ENCODE peak calls at places on chromosomes 16 and 17, in five cellular contexts. X is fibroblast of villous mesenchyme; A is activated CD4-positive, alpha-beta T cell treated with anti-CD3 and anti-CD28 coated beads, Interleukin-2, amount 50 U/mL, for 1 hour; D is AML-193; Z is activated gamma-delta T cell treated with Interleukin-2 at 50 U/mL for 16 hours. V is an unnamed sample.

GRCh38 chr17:77302682-77303081 is 161.9 kb downstream of the SEC14L1 start:
- DNase-seq in X (no peak), A (no peak), D (no peak), Z (no peak), V (no peak)

GRCh38 chr17:27950995-27951394 is 57.8 kb upstream of the LYRM9 start:
- DNase-seq in X (no peak), A (no peak), D (no peak), Z (no peak), V (no peak)

GRCh38 chr17:18992454-18993130 is 12.0 kb downstream of the FAM83G start:
- DNase-seq in X (no peak), A (no peak), D (no peak), Z (peak), V (no peak)

GRCh38 chr17:60888812-60889709 is 211.4 kb downstream of the BCAS3 start:
- DNase-seq in X (no peak), A (no peak), D (no peak), Z (no peak), V (no peak)

GRCh38 chr16:56019274-56019673 is 144.1 kb upstream of the CES5A start:
- DNase-seq in X (no peak), A (no peak), D (no peak), Z (no peak), V (no peak)

GRCh38 chr17:37405955-37406634 is 541 bp downstream of the ACACA start:
- DNase-seq in X (no peak), A (no peak), D (no peak), Z (no peak), V (no peak)

GRCh38 chr16:85252014-85252413 is 139.7 kb upstream of the CIBAR2 start:
- DNase-seq in X (no peak), A (no peak), D (no peak), Z (no peak), V (no peak)

GRCh38 chr17:78051186-78051972 is 77.2 kb downstream of the TMC6 start:
- DNase-seq in X (no peak), A (no peak), D (no peak), Z (no peak), V (no peak)

GRCh38 chr16:30335598-30336474 is 19.3 kb downstream of the CD2BP2 start:
- DNase-seq in X (peak), A (no peak), D (peak), Z (peak), V (no peak)

GRCh38 chr17:19978206-19978802 is 676 bp upstream of the AKAP10 start:
- DNase-seq in X (no peak), A (peak), D (peak), Z (no peak), V (peak)

GRCh38 chr17:80795737-80796136 is 195.9 kb upstream of the CHMP6 start:
- DNase-seq in X (peak), A (no peak), D (no peak), Z (no peak), V (no peak)

GRCh38 chr17:81927145-81927652 is 336 bp downstream of the MAFG start:
- DNase-seq in X (no peak), A (no peak), D (no peak), Z (no peak), V (no peak)

GRCh38 chr17:27457405-27457730 is 1.1 kb downstream of the KSR1 start:
- DNase-seq in X (no peak), A (no peak), D (no peak), Z (no peak), V (no peak)

GRCh38 chr16:19411298-19411697 is 6.4 kb upstream of the TMC5 start:
- DNase-seq in X (no peak), A (no peak), D (no peak), Z (no peak), V (no peak)

GRCh38 chr16:21598676-21599157 is 660 bp upstream of the METTL9 start:
- DNase-seq in X (no peak), A (peak), D (peak), Z (no peak), V (peak)

GRCh38 chr16:24286713-24287405 is 30.7 kb downstream of the CACNG3 start:
- DNase-seq in X (no peak), A (no peak), D (no peak), Z (no peak), V (no peak)

GRCh38 chr17:78883533-78884131 is 19.4 kb downstream of the CEP295NL start:
- DNase-seq in X (peak), A (no peak), D (no peak), Z (no peak), V (no peak)

GRCh38 chr17:27860971-27861669 is 32.0 kb downstream of the LYRM9 start:
- DNase-seq in X (no peak), A (no peak), D (no peak), Z (no peak), V (no peak)

GRCh38 chr16:51383909-51384308 is 232.8 kb upstream of the SALL1 start:
- DNase-seq in X (no peak), A (no peak), D (no peak), Z (no peak), V (no peak)